ENCODE peak calls at places on chromosomes 12 and 14, in four cellular contexts. T is A549, A is IMR-90, I is GM12878. J is an unnamed sample.

GRCh38 chr12:9872743-9873142 is 3.6 kb upstream of the CLEC2B start:
- DNase-seq in T (no peak), A (no peak), I (no peak), J (no peak)

GRCh38 chr12:26678697-26679660 is 154.0 kb downstream of the ITPR2 start:
- DNase-seq in T (no peak), A (peak; percentile 32), I (no peak), J (no peak)

GRCh38 chr14:24965934-24966593 is 83.9 kb downstream of the STXBP6 start:
- DNase-seq in T (peak; percentile 28), A (peak; percentile 90), I (no peak), J (no peak)

GRCh38 chr12:76020731-76021672 is 10.6 kb downstream of the PHLDA1 start:
- DNase-seq in T (peak; percentile 87), A (peak; percentile 99), I (peak; percentile 19), J (no peak)

GRCh38 chr14:105879503-105879866 is 353.1 kb downstream of the TMEM121 start:
- DNase-seq in T (no peak), A (no peak), I (no peak), J (no peak)

GRCh38 chr14:50763386-50764007 is 67.5 kb downstream of the NIN start:
- DNase-seq in T (peak; percentile 63), A (peak; percentile 74), I (no peak), J (no peak)

GRCh38 chr12:112419269-112420133 is 754 bp downstream of the PTPN11 start:
- DNase-seq in T (peak; percentile 79), A (peak; percentile 82), I (no peak), J (no peak)

GRCh38 chr12:45974883-45975282 is 15.5 kb downstream of the SCAF11 start:
- DNase-seq in T (no peak), A (no peak), I (no peak), J (no peak)

DNA sequence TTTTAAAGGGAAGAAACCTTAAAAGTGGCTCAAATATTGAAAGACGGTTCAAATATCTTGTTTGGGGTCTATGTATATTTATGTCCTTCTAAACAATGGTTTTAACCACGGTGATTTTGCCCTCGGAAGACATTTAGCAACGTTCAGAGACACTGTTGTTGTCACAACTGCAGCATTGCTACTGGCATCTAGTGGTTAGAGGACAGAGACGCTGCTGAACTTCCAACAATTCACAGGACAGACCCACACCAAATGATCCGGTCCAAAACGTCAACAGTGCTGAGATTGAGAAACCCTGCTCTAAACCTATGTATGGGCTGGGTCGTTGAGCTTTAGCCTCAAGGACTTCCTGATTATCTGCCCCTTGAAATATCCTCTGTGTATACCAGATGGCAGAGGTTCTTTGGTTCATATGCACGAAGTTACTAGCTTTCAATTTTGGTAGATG is 1.7 kb downstream of the ANGEL1 start:
- DNase-seq in T (peak; percentile 37), A (peak; percentile 34), I (no peak), J (peak; percentile 36)
- TF ChIP-seq RCOR1 in T (no peak), A (no peak), I (no peak), J (no peak)

DNA sequence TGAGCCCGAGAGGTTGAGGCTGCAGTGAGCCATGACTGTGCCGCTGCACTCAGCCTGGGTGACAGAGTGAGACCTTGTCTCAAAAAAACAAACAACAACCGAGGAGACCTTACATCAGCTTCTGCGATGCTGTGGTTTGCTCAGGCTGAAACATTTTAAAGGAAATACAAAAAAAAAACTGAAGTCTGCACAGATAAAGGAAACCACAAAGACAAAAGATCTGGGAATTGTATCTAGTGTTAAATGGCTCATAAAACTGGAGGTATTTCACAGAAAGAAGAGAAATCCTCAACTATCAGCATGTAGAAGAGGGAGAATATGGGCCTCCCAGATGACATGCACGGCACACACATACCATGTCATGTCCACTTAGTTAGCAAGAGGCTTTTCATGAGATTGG is 60.3 kb upstream of the VPS33A start:
- DNase-seq in T (no peak), A (no peak), I (no peak), J (no peak)
- TF ChIP-seq RCOR1 in T (no peak), A (no peak), I (no peak), J (no peak)

DNA sequence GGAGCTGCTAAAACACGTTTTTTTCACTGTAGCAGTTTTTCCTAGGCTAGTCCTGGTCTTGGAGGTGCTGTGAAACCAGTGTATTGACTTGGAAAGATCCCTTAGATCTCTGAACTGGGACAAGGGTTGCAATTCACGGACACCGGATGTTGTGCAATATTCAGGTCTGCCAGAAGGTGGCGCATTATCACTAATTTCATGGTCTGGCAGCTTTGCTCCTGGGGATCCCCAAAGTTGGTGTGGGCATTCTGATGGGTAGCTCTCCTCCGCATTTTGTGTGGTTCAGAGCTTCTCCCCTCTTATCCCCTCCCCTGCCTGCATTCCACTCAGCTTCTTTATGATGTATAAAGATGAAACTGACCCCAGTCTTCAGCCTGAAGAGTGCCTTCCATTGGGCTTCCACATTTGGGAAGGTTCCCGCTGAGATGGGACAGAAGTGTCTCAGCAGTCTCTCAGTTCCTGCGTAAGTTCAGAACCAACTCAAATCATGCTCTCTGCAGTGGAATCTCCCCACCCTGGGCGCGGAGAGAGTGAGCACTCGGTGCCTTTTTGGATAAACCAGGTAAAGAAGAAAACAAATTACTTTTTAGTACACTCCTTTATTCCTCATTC is 278.4 kb downstream of the NRXN3 start:
- DNase-seq in T (peak; percentile 40), A (no peak), I (peak; percentile 45), J (peak; percentile 61)
- TF ChIP-seq RCOR1 in T (no peak), A (no peak), I (no peak), J (no peak)

GRCh38 chr12:132441871-132442863 is 47.8 kb upstream of the FBRSL1 start:
- DNase-seq in T (no peak), A (no peak), I (no peak), J (no peak)
- TF ChIP-seq RCOR1 in T (no peak), A (no peak), I (no peak), J (no peak)

J was measured in SK-N-SH.